ENCODE peak calls at places on chromosomes 1 and 21, in four cellular contexts. X is choroid plexus epithelial cell, N is T-helper 2 cell, R is left ventricle myocardium inferior. K is an unnamed sample.

GRCh38 chr21:44742418-44743153 is 31.2 kb upstream of the TSPEAR start:
- DNase-seq in X (peak; percentile 56), N (no peak), R (no peak), K (no peak)

GRCh38 chr1:206005234-206005633 is 2.0 kb upstream of the RAB7B start:
- DNase-seq in X (no peak), N (no peak), R (no peak), K (no peak)

GRCh38 chr1:240652554-240652953 is 40.6 kb upstream of the GREM2 start:
- DNase-seq in X (no peak), N (no peak), R (no peak), K (no peak)

GRCh38 chr21:45432575-45433255 is 27.8 kb downstream of the COL18A1 start:
- DNase-seq in X (peak; percentile 75), N (no peak), R (no peak), K (no peak)

GRCh38 chr1:15684042-15684461 is at the start of gene PLEKHM2:
- DNase-seq in X (peak; percentile 45), N (peak; percentile 15), R (peak; percentile 58), K (peak; percentile 76)

GRCh38 chr1:39036678-39037077 is 10.5 kb downstream of the NDUFS5 start:
- DNase-seq in X (no peak), N (no peak), R (no peak), K (no peak)

GRCh38 chr1:169892819-169893644 is 664 bp downstream of the SCYL3 start:
- DNase-seq in X (peak; percentile 46), N (no peak), R (peak; percentile 39), K (peak; percentile 80)

GRCh38 chr1:221419513-221420088 is 322.3 kb downstream of the DUSP10 start:
- DNase-seq in X (peak; percentile 45), N (no peak), R (no peak), K (no peak)

GRCh38 chr1:4485878-4486277 is 168.5 kb upstream of the AJAP1 start:
- DNase-seq in X (no peak), N (no peak), R (no peak), K (no peak)

GRCh38 chr1:95195046-95195445 is 39.0 kb upstream of the RWDD3 start:
- DNase-seq in X (no peak), N (no peak), R (no peak), K (no peak)

GRCh38 chr21:34795152-34796141 is 126.7 kb downstream of the CLIC6 start:
- DNase-seq in X (peak; percentile 71), N (no peak), R (no peak), K (no peak)

GRCh38 chr1:152013664-152014237 is 20.1 kb upstream of the S100A10 start:
- DNase-seq in X (peak; percentile 80), N (no peak), R (no peak), K (no peak)

GRCh38 chr1:229885568-229886495 is 181.2 kb upstream of the GALNT2 start:
- DNase-seq in X (no peak), N (no peak), R (no peak), K (no peak)

GRCh38 chr1:110258734-110259133 is 48.6 kb downstream of the KCNC4 start:
- DNase-seq in X (no peak), N (no peak), R (no peak), K (no peak)

GRCh38 chr1:95953005-95953404 is 719.0 kb downstream of the RWDD3 start:
- DNase-seq in X (peak; percentile 22), N (no peak), R (no peak), K (no peak)

GRCh38 chr1:18351735-18352134 is 129.0 kb upstream of the KLHDC7A start:
- DNase-seq in X (no peak), N (no peak), R (no peak), K (no peak)

GRCh38 chr1:55617416-55617980 is 402.3 kb upstream of the USP24 start:
- DNase-seq in X (no peak), N (no peak), R (no peak), K (no peak)

GRCh38 chr1:209589440-209589839 is 5.9 kb downstream of the CAMK1G start:
- DNase-seq in X (no peak), N (no peak), R (no peak), K (no peak)

GRCh38 chr1:239361403-239361802 is 25.0 kb upstream of the CHRM3 start:
- DNase-seq in X (peak; percentile 1), N (no peak), R (no peak), K (no peak)

GRCh38 chr21:35178812-35179211 is 129.7 kb upstream of the RUNX1 start:
- DNase-seq in X (no peak), N (no peak), R (no peak), K (no peak)

GRCh38 chr1:204107892-204108291 is 35.0 kb downstream of the SOX13 start:
- DNase-seq in X (no peak), N (no peak), R (no peak), K (no peak)

GRCh38 chr1:216640100-216640499 is 83.1 kb downstream of the ESRRG start:
- DNase-seq in X (no peak), N (no peak), R (no peak), K (no peak)

GRCh38 chr1:236516929-236517704 is 6.7 kb upstream of the LGALS8 start:
- DNase-seq in X (peak; percentile 92), N (peak; percentile 56), R (no peak), K (no peak)

GRCh38 chr1:208231929-208232360 is 12.2 kb downstream of the PLXNA2 start:
- DNase-seq in X (peak; percentile 78), N (no peak), R (no peak), K (no peak)

GRCh38 chr21:45050361-45050785 is 24.0 kb upstream of the ADARB1 start:
- DNase-seq in X (peak; percentile 81), N (no peak), R (no peak), K (no peak)

GRCh38 chr1:22143065-22143514 is at the start of gene WNT4:
- DNase-seq in X (peak; percentile 20), N (peak; percentile 13), R (no peak), K (peak; percentile 81)

GRCh38 chr1:52917156-52917555 is 4.4 kb downstream of the ECHDC2 start:
- DNase-seq in X (no peak), N (no peak), R (no peak), K (no peak)

GRCh38 chr1:18328803-18329202 is 151.9 kb upstream of the KLHDC7A start:
- DNase-seq in X (no peak), N (no peak), R (no peak), K (no peak)

GRCh38 chr1:6005276-6005917 is 13.2 kb upstream of the NPHP4 start:
- DNase-seq in X (no peak), N (no peak), R (peak; percentile 13), K (peak; percentile 42)

GRCh38 chr1:30840904-30841598 is 67.5 kb downstream of the SDC3 start:
- DNase-seq in X (no peak), N (no peak), R (peak; percentile 61), K (peak; percentile 71)

GRCh38 chr1:43270421-43271095 is 775 bp downstream of the TMEM125 start:
- DNase-seq in X (peak; percentile 26), N (no peak), R (no peak), K (peak; percentile 92)

GRCh38 chr21:46001821-46002681 is 20.5 kb downstream of the COL6A1 start:
- DNase-seq in X (no peak), N (no peak), R (peak; percentile 19), K (no peak)

GRCh38 chr1:197911857-197912696 is 5.1 kb upstream of the LHX9 start:
- DNase-seq in X (no peak), N (no peak), R (no peak), K (no peak)

K was measured in upper lobe of right lung.